ENCODE peak calls at places on chromosomes 5 and 9, in four cellular contexts. Q, P, U and W are unnamed samples.

GRCh38 chr9:93667006-93667405 is 90.6 kb downstream of the PHF2 start:
- DNase-seq in Q (no peak), P (no peak), U (no peak), W (no peak)

GRCh38 chr5:81195334-81195929 is 37.7 kb upstream of the CKMT2 start:
- DNase-seq in Q (no peak), P (no peak), U (no peak), W (peak)

GRCh38 chr5:38923661-38924451 is 78.0 kb downstream of the OSMR start:
- DNase-seq in Q (no peak), P (peak), U (no peak), W (peak)

GRCh38 chr5:166909040-166909439 is 1382.4 kb upstream of the WWC1 start:
- DNase-seq in Q (no peak), P (no peak), U (no peak), W (peak)

GRCh38 chr5:134101686-134102439 is 12.6 kb upstream of the TCF7 start:
- DNase-seq in Q (peak), P (no peak), U (peak), W (peak)

GRCh38 chr5:117093653-117094052 is 519.0 kb upstream of the SEMA6A start:
- DNase-seq in Q (no peak), P (no peak), U (no peak), W (no peak)

GRCh38 chr5:121189569-121190305 is 661.9 kb upstream of the FTMT start:
- DNase-seq in Q (no peak), P (peak), U (no peak), W (peak)

GRCh38 chr5:133201310-133201709 is 149.5 kb downstream of the HSPA4 start:
- DNase-seq in Q (no peak), P (no peak), U (no peak), W (no peak)

GRCh38 chr5:111337688-111338087 is 113.5 kb downstream of the CAMK4 start:
- DNase-seq in Q (no peak), P (no peak), U (no peak), W (no peak)

GRCh38 chr9:95462419-95463121 is 54.2 kb downstream of the PTCH1 start:
- DNase-seq in Q (peak), P (peak), U (peak), W (peak)

GRCh38 chr5:177471610-177472356 is 1.7 kb downstream of the DBN1 start:
- DNase-seq in Q (no peak), P (peak), U (peak), W (peak)

GRCh38 chr5:97839338-97840081 is 656.5 kb upstream of the RIOK2 start:
- DNase-seq in Q (no peak), P (peak), U (no peak), W (peak)

GRCh38 chr9:96674914-96675538 is 19.9 kb upstream of the PRXL2C start:
- DNase-seq in Q (no peak), P (peak), U (no peak), W (peak)

GRCh38 chr5:156758012-156758791 is 91.9 kb upstream of the PPP1R2B start:
- DNase-seq in Q (no peak), P (no peak), U (no peak), W (no peak)

GRCh38 chr9:14205463-14205862 is 108.5 kb downstream of the NFIB start:
- DNase-seq in Q (no peak), P (peak), U (no peak), W (peak)

GRCh38 chr5:141805874-141806273 is 72.3 kb downstream of the PCDH1 start:
- DNase-seq in Q (no peak), P (no peak), U (peak), W (no peak)

GRCh38 chr9:34200092-34200491 is 21.2 kb downstream of the UBAP1 start:
- DNase-seq in Q (no peak), P (no peak), U (no peak), W (no peak)

GRCh38 chr9:125635888-125636287 is 71.1 kb downstream of the MAPKAP1 start:
- DNase-seq in Q (no peak), P (no peak), U (no peak), W (no peak)

GRCh38 chr9:69452110-69452780 is 127.2 kb downstream of the ENTREP1 start:
- DNase-seq in Q (no peak), P (no peak), U (no peak), W (no peak)

GRCh38 chr5:130289132-130290088 is 385.1 kb downstream of the CHSY3 start:
- DNase-seq in Q (no peak), P (peak), U (no peak), W (peak)

GRCh38 chr5:51109786-51110410 is 273.4 kb upstream of the ISL1 start:
- DNase-seq in Q (no peak), P (no peak), U (no peak), W (no peak)

GRCh38 chr9:31394040-31394473 is 990.4 kb upstream of the ACO1 start:
- DNase-seq in Q (no peak), P (no peak), U (no peak), W (no peak)

GRCh38 chr9:18970393-18970792 is 62.6 kb downstream of the SAXO1 start:
- DNase-seq in Q (no peak), P (no peak), U (no peak), W (no peak)

GRCh38 chr5:57653636-57654290 is 171.2 kb upstream of the ACTBL2 start:
- DNase-seq in Q (no peak), P (no peak), U (no peak), W (no peak)

GRCh38 chr5:171122372-171122771 is 186.7 kb upstream of the TLX3 start:
- DNase-seq in Q (no peak), P (peak), U (no peak), W (no peak)

GRCh38 chr5:10652151-10652550 is 88.3 kb downstream of the ANKRD33B start:
- DNase-seq in Q (no peak), P (peak), U (no peak), W (no peak)

GRCh38 chr5:71633255-71634155 is 46.4 kb downstream of the MCCC2 start:
- DNase-seq in Q (no peak), P (no peak), U (no peak), W (peak)

GRCh38 chr5:178861627-178862026 is 1.9 kb downstream of the ZNF354B start:
- DNase-seq in Q (no peak), P (no peak), U (no peak), W (no peak)

GRCh38 chr5:178854284-178854683 is 5.5 kb upstream of the ZNF354B start:
- DNase-seq in Q (no peak), P (no peak), U (no peak), W (no peak)

GRCh38 chr5:178859625-178860521 is at the start of gene ZNF354B:
- DNase-seq in Q (peak), P (peak), U (peak), W (peak)
- TF ChIP-seq CTCF in Q (no peak), P (peak), U (no peak), W (peak)

DNA sequence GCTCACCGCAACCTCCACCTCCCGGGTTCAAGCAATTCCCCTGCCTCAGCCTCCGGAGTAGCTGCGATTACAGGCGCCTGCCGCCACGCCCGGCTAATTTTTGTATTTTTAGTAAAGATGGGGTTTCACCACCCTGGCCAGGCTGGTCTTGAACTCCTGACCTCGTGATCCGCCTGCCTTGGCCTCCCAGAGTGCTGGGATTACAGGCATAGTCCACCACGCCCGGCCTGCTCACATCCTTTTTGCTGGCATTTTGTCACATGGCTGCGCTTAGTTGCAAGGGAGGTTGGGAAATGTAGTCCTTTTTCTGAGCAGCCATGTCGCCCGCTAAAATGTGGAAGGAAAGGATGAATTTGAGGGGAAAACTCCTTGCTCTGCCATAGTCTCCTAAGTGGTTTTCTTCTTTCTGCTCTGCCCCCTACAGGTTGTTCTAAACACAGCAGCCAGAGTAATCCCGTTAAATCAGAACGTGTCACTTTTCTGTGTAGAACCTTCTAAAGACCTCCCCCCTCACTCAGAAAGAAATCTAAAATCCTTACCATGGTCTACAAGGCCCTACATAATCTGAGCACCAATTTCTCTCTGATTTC is 57.8 kb upstream of the HSPA9 start:
- DNase-seq in Q (no peak), P (peak), U (peak), W (peak)
- TF ChIP-seq CTCF in Q (no peak), P (peak), U (no peak), W (peak)

DNA sequence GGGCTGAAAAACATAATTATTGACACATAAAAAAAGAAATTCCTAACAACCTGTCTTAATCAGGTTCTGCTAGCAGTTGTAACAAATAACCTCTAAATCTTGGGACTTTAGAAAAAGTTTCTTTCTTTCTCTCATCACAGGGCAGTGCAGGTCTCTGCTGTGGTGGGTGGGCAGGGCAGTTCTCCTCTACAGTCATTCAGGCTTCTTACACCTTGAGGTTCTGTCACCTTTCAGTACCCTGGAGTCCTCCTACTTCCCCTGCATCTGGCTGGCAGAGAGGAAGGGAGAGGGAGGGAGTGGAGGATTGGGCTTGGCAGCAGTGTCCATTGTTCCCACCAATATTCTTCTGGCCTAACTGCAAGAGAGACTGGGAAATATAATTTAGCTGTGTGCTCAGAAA is 112.2 kb upstream of the ANKRD55 start:
- DNase-seq in Q (no peak), P (no peak), U (no peak), W (no peak)
- TF ChIP-seq CTCF in Q (no peak), P (no peak), U (no peak), W (no peak)

GRCh38 chr9:549425-549997 is 292.0 kb upstream of the DMRT1 start:
- DNase-seq in Q (no peak), P (no peak), U (no peak), W (no peak)

GRCh38 chr9:546235-546634 is 295.3 kb upstream of the DMRT1 start:
- DNase-seq in Q (no peak), P (no peak), U (no peak), W (no peak)

GRCh38 chr9:545480-545879 is 296.0 kb upstream of the DMRT1 start:
- DNase-seq in Q (no peak), P (no peak), U (no peak), W (peak)

GRCh38 chr9:547309-547708 is 294.2 kb upstream of the DMRT1 start:
- DNase-seq in Q (no peak), P (no peak), U (no peak), W (no peak)

GRCh38 chr9:546797-547223 is 294.7 kb upstream of the DMRT1 start:
- DNase-seq in Q (no peak), P (no peak), U (no peak), W (peak)
- TF ChIP-seq CTCF in Q (no peak), P (peak), U (no peak), W (no peak)

DNA sequence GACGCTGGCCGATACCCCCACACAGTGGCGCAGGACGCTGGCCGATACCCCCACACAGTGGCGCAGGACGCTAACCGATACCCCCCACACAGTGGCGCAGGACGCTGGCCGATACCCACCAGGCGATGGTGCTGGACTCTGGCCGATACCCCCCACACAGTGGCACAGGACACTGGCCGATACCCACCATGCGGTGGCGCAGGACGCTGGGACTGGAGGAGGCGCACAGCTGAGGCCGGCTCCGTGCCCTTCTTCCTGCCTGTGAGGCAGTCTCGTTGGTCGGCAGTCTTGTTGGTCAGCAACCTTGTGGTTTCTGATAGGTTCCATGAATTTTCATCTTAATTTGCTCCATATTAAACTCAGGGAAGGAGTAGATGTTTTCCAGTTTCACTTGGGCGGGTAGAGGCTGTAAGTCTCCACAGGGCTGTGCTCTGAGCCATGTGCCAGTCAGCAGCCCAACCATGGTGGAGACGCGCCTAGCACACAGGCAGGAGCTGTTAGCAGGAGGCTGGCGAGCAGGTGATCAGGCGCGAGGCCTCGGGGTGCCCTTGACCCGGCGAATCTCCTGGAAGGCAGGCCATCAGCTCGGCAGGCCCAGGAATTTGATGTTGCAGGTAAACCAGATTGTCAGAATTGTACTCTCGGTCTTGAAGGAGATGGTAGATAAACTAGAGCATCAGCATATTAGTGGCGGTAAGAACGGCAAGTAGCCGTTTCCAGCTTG is 75.6 kb downstream of the EHMT1 start:
- DNase-seq in Q (no peak), P (no peak), U (no peak), W (no peak)
- TF ChIP-seq CTCF in Q (no peak), P (no peak), U (no peak), W (no peak)

DNA sequence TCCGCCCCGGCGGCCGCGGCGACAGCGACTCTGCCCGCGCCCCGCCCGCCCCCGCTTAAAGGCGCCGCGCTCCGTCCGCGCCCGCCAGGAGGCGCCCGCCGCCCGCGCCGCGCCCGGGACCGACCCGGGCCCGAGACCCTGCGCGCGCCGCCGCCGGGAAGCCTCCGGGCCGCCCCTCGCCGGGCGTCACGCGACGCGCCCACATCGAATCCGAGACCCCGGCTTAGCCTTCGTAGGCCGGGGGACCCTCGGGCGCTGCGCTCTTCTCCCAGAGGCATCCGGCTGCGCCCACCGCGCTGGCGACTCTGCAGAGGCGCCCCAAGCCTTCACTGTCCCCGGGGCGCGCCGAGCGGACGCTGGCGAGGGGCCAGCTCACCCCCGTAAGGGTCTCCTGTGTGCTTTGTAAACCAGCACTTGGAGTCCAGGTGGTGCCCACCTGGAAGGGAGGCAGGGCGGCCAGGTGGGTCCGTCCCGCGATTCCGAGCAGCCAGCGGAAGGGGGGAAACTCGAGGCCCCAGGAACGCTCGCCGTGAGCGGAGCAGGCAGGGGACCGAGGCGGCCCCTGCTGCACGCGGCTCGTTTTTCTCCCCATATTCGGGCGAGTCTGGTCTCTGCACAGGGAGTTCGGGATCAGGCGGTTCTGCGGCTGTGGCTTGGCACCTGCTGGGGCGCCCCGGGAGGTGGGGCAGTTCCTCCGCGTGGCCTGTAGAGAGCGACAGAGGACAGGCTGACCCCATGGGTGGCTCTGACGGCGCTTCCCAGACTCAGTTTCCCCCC is 432 bp upstream of the ABCA2 start:
- DNase-seq in Q (peak), P (peak), U (peak), W (peak)
- TF ChIP-seq CTCF in Q (no peak), P (peak), U (no peak), W (peak)

GRCh38 chr5:859798-860296 is 9.1 kb upstream of the ZDHHC11 start:
- DNase-seq in Q (no peak), P (no peak), U (peak), W (no peak)

GRCh38 chr5:859391-859790 is 8.6 kb upstream of the ZDHHC11 start:
- DNase-seq in Q (no peak), P (no peak), U (peak), W (no peak)

GRCh38 chr5:861442-862366 is 10.9 kb upstream of the ZDHHC11 start:
- DNase-seq in Q (no peak), P (no peak), U (peak), W (no peak)

GRCh38 chr5:858726-859125 is 7.9 kb upstream of the ZDHHC11 start:
- DNase-seq in Q (no peak), P (no peak), U (no peak), W (no peak)

GRCh38 chr5:860506-861150 is 9.8 kb upstream of the ZDHHC11 start:
- DNase-seq in Q (no peak), P (no peak), U (no peak), W (no peak)
- TF ChIP-seq CTCF in Q (no peak), P (no peak), U (no peak), W (no peak)

GRCh38 chr5:126780165-126780827 is 3.4 kb downstream of the LMNB1 start:
- DNase-seq in Q (peak), P (peak), U (no peak), W (peak)

GRCh38 chr5:126778675-126779403 is 1.9 kb downstream of the LMNB1 start:
- DNase-seq in Q (no peak), P (no peak), U (no peak), W (no peak)

GRCh38 chr5:126777974-126778674 is 1.2 kb downstream of the LMNB1 start:
- DNase-seq in Q (peak), P (peak), U (peak), W (peak)

GRCh38 chr5:126777257-126777973 is 479 bp downstream of the LMNB1 start:
- DNase-seq in Q (peak), P (peak), U (peak), W (peak)

DNA sequence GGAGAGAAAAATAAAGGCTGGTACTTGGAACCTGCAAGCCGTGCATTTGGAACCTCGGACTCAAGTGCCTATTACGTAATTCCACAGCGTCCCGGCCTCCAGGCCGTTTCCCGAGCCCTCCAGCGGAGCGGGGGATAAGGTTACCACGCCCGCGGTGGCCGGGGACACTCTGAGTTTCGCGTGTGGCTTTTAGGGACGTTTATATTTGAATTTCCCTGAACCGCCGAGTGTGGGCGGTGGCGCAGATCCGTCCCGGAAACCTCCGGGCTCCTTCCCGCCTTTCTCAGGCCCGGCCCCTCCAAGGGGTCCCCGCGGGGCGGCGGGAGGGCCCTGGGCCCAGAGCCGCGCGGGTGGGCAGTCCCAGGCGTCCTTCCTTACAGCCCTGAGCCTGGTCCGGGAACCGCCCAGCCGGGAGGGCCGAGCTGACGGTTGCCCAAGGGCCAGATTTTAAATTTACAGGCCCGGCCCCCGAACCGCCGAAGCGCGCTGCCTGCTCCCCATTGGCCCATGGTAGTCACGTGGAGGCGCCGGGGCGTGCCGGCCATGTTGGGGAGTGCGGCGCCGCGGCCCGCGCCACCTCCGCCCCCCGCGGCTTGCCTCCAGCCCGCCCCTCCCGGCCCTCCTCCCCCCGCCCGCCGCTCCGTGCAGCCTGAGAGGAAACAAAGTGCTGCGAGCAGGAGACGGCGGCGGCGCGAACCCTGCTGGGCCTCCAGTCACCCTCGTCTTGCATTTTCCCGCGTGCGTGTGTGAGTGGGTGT is at the start of gene LMNB1:
- DNase-seq in Q (peak), P (peak), U (peak), W (peak)
- TF ChIP-seq CTCF in Q (peak), P (peak), U (no peak), W (no peak)